ENCODE peak calls at places on chromosomes 13 and 19, in seven cellular contexts. M is hepatocyte, Z is HCT116, T is nephron progenitor cell, Q is fibroblast of the aortic adventitia, E is RWPE1, K is lower leg skin. V is an unnamed sample.

GRCh38 chr19:925087-925911 is 536 bp upstream of the ARID3A start:
- DNase-seq in M (peak; percentile 94), K (peak; percentile 73), E (peak; percentile 86), Z (peak; percentile 72), Q (peak; percentile 77), T (peak; percentile 87), V (peak; percentile 85)

GRCh38 chr13:110137677-110138008 is 169.3 kb downstream of the COL4A1 start:
- DNase-seq in E (peak; percentile 41), T (peak; percentile 39), Z (peak; percentile 35), K (peak; percentile 18), Q (peak; percentile 27), M (peak; percentile 75), V (no peak)

GRCh38 chr13:65470781-65471180 is 1759.4 kb downstream of the PCDH9 start:
- DNase-seq in M (no peak), E (no peak), Z (no peak), Q (peak; percentile 14), T (no peak), K (no peak), V (no peak)

GRCh38 chr19:55590621-55591020 is 8.7 kb downstream of the FIZ1 start:
- DNase-seq in Z (peak; percentile 42), K (no peak), M (no peak), E (no peak), T (no peak), Q (no peak), V (no peak)

GRCh38 chr19:6248856-6249255 is 30.9 kb downstream of the MLLT1 start:
- DNase-seq in Z (no peak), Q (no peak), E (no peak), T (no peak), K (no peak), M (no peak), V (no peak)

GRCh38 chr19:1220452-1221037 is 15.0 kb downstream of the STK11 start:
- DNase-seq in M (no peak), K (no peak), Q (no peak), E (no peak), T (no peak), Z (no peak), V (no peak)

GRCh38 chr13:44267203-44267602 is 106.4 kb upstream of the SERP2 start:
- DNase-seq in M (no peak), E (no peak), Q (no peak), K (no peak), Z (no peak), T (no peak), V (no peak)

GRCh38 chr13:37211542-37211941 is 106.1 kb upstream of the CSNK1A1L start:
- DNase-seq in E (no peak), M (no peak), Z (no peak), T (no peak), Q (no peak), K (no peak), V (no peak)

GRCh38 chr13:40440990-40441820 is 225.2 kb downstream of the FOXO1 start:
- DNase-seq in Q (peak; percentile 56), M (no peak), K (peak; percentile 63), T (no peak), E (peak; percentile 44), Z (no peak), V (no peak)

GRCh38 chr13:75635621-75636338 is at the start of gene LMO7:
- DNase-seq in M (peak; percentile 67), Z (no peak), E (peak; percentile 29), Q (peak; percentile 49), K (peak; percentile 16), T (peak; percentile 68), V (peak; percentile 73)

GRCh38 chr13:40550130-40550529 is 116.3 kb downstream of the FOXO1 start:
- DNase-seq in Z (no peak), T (no peak), M (no peak), E (no peak), Q (no peak), K (no peak), V (no peak)

GRCh38 chr19:19105365-19106060 is 32.8 kb downstream of the TMEM161A start:
- DNase-seq in E (peak; percentile 31), Q (peak; percentile 30), M (peak; percentile 92), T (peak; percentile 86), K (no peak), Z (peak; percentile 53), V (no peak)

GRCh38 chr19:35318679-35319448 is 10.1 kb upstream of the CD22 start:
- DNase-seq in Q (peak; percentile 55), T (no peak), E (peak; percentile 90), Z (peak; percentile 93), M (no peak), K (peak; percentile 84), V (no peak)

GRCh38 chr13:112443191-112444000 is 67.2 kb downstream of the SPACA7 start:
- DNase-seq in Q (no peak), K (no peak), E (no peak), M (no peak), Z (no peak), T (peak; percentile 66), V (no peak)

GRCh38 chr19:1379126-1379905 is 4.4 kb upstream of the NDUFS7 start:
- DNase-seq in T (no peak), K (no peak), Z (no peak), Q (no peak), M (no peak), E (no peak), V (no peak)

GRCh38 chr19:58228584-58229254 is at the start of gene ZNF544:
- DNase-seq in E (peak; percentile 76), M (peak; percentile 91), Z (peak; percentile 48), Q (peak; percentile 54), K (peak; percentile 28), T (peak; percentile 71), V (peak; percentile 84)

GRCh38 chr13:74778946-74779345 is 644.7 kb upstream of the KLF12 start:
- DNase-seq in Q (peak; percentile 63), M (no peak), Z (no peak), T (no peak), K (no peak), E (no peak), V (no peak)

GRCh38 chr13:27953671-27954405 is 15.3 kb downstream of the CDX2 start:
- DNase-seq in Q (peak; percentile 45), Z (peak; percentile 54), K (peak; percentile 46), T (peak; percentile 95), M (peak; percentile 93), E (peak; percentile 64), V (peak; percentile 90)

GRCh38 chr13:53336441-53337160 is 308.0 kb downstream of the OLFM4 start:
- DNase-seq in Q (no peak), M (no peak), Z (no peak), T (no peak), K (no peak), E (no peak), V (no peak)

GRCh38 chr13:113442354-113442984 is 10.8 kb downstream of the ADPRHL1 start:
- DNase-seq in M (no peak), E (no peak), Q (no peak), K (no peak), Z (no peak), T (no peak), V (no peak)

GRCh38 chr13:27183561-27184147 is 12.0 kb upstream of the USP12 start:
- DNase-seq in T (no peak), E (no peak), K (no peak), Z (no peak), Q (no peak), M (no peak), V (no peak)

DNA sequence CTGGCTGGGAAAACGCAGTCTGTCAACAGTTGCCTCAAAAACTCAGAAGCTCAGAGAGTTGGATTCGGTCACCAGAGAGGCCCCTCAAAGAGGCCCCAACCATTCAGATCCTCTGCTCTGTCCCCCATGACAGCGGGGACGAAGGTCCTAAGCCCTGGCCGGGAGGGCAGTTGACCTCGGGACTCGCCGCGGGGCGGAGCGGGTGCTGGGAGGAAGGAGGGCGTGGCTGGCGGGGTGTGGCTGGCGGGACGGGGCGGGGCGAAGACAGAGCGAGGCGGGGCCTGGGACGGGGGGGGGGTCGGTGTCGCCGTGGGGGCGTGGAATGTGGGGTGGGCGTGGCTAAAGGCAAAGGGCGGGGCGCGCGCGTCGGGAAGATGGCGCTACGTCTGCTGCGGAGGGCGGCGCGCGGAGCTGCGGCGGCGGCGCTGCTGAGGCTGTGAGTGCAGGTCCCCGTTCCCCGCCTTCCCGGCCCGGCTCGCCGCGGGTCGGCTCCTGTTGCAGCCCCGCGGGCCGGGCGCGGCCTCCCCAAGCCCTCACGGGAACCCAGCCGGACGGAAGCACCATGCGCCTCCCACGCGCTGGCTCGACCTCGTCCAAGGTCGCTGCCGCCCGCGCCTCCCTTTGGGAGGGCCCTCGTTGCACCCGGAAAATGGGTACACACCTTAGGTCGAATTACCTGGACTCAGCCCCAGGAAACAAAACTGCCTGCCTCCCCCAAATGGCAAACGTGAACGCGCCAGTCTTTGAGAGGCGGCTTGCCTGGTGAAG is 105.2 kb downstream of the TM9SF2 start:
- DNase-seq in Z (peak; percentile 43), E (peak; percentile 91), T (peak; percentile 96), M (peak; percentile 93), K (peak; percentile 82), Q (peak; percentile 70), V (peak; percentile 91)
- TF ChIP-seq CTCF in Z (no peak), E (no peak), T (no peak), M (no peak), K (no peak), Q (no peak), V (no peak)

DNA sequence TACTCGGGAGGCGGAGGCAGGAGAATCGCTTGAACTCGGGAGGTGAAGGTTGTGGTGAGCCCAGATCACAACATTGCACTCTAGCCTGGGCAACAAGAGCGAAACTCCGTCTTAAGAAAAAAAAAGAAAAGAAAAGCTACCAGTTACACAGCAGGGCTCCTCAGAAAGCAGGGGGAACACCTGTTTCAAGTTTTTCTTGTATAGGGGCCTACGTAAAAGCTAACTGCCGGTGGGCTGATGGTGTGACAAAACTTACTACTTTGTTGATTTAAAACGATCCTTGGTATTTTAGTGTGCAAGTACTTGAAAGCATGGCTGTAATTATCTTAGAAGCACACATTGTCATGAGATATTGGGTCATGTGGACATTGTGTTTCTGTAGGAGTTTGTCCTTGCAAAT is 15.7 kb upstream of the ERVV-1 start:
- DNase-seq in Z (no peak), M (no peak), E (no peak), K (no peak), Q (no peak), T (no peak), V (no peak)
- TF ChIP-seq CTCF in Z (no peak), M (no peak), E (no peak), K (no peak), Q (no peak), T (no peak), V (no peak)

GRCh38 chr19:18063463-18063862 is 23.3 kb downstream of the IL12RB1 start:
- DNase-seq in Q (no peak), E (no peak), Z (no peak), K (no peak), M (peak; percentile 61), T (peak; percentile 36), V (no peak)
- TF ChIP-seq CTCF in Q (no peak), E (no peak), Z (peak; percentile 17), K (no peak), M (peak; percentile 38), T (no peak), V (peak; percentile 62)

GRCh38 chr19:43652546-43652874 is 12.9 kb upstream of the CADM4 start:
- DNase-seq in Q (no peak), Z (no peak), E (no peak), M (no peak), K (no peak), T (no peak), V (no peak)
- TF ChIP-seq CTCF in Q (no peak), Z (no peak), E (peak; percentile 25), M (no peak), K (no peak), T (no peak), V (no peak)

GRCh38 chr13:102657630-102658029 is 37.2 kb downstream of the METTL21C start:
- DNase-seq in Z (no peak), T (no peak), E (no peak), Q (no peak), M (no peak), K (no peak), V (no peak)
- TF ChIP-seq CTCF in Z (peak; percentile 50), T (peak; percentile 15), E (no peak), Q (peak; percentile 51), M (no peak), K (no peak), V (peak; percentile 62)

V was measured in type B pancreatic cell.